ENCODE peak calls at places on chromosome 13, in nine cellular contexts. E, G, T, B, I, A, N, D and S are unnamed samples.

GRCh38 chr13:97194473-97194872 is 27.7 kb upstream of the MBNL2 start:
- DNase-seq in A (no peak), B (no peak), D (no peak), T (no peak), N (no peak), E (no peak), G (no peak), I (peak), S (peak)

GRCh38 chr13:68369739-68370138 is 1139.6 kb upstream of the PCDH9 start:
- DNase-seq in B (no peak), I (no peak), A (no peak), E (no peak), T (no peak), G (no peak), D (no peak), N (no peak), S (peak)

GRCh38 chr13:113781571-113781970 is 22.5 kb downstream of the TMEM255B start:
- DNase-seq in N (no peak), E (no peak), D (no peak), A (no peak), B (no peak), I (no peak), T (no peak), G (no peak), S (no peak)

GRCh38 chr13:28719656-28720055 is 886 bp upstream of the SLC46A3 start:
- DNase-seq in D (no peak), I (peak), N (no peak), A (no peak), G (no peak), T (no peak), E (no peak), B (no peak), S (no peak)

GRCh38 chr13:60347174-60347573 is 49.8 kb upstream of the TDRD3 start:
- DNase-seq in N (no peak), B (no peak), T (no peak), I (no peak), A (no peak), G (no peak), E (no peak), D (no peak), S (no peak)

GRCh38 chr13:112819111-112819510 is 129.3 kb downstream of the ATP11A start:
- DNase-seq in B (no peak), N (no peak), E (no peak), D (no peak), T (no peak), A (no peak), I (no peak), G (no peak), S (no peak)

GRCh38 chr13:93889430-93889829 is 590.1 kb downstream of the DCT start:
- DNase-seq in G (no peak), T (no peak), I (no peak), A (no peak), B (no peak), N (no peak), E (no peak), D (no peak), S (no peak)

GRCh38 chr13:101977475-101977874 is 424.4 kb downstream of the FGF14 start:
- DNase-seq in G (no peak), D (peak), E (no peak), T (no peak), N (no peak), A (peak), I (peak), B (no peak), S (no peak)

GRCh38 chr13:27182844-27183497 is 11.4 kb upstream of the USP12 start:
- DNase-seq in B (peak), N (no peak), E (no peak), A (peak), I (peak), G (no peak), T (peak), D (peak), S (peak)

GRCh38 chr13:113820813-113821651 is 42.8 kb downstream of the GAS6 start:
- DNase-seq in G (peak), A (peak), E (peak), D (peak), B (peak), I (peak), N (no peak), T (peak), S (peak)

GRCh38 chr13:112134150-112135075 is 67.5 kb downstream of the SOX1 start:
- DNase-seq in E (no peak), D (no peak), B (no peak), N (no peak), G (no peak), A (peak), T (no peak), I (no peak), S (no peak)

GRCh38 chr13:24821207-24821606 is 57.2 kb downstream of the RNF17 start:
- DNase-seq in A (no peak), D (no peak), I (no peak), T (no peak), N (no peak), E (no peak), G (no peak), B (no peak), S (no peak)

GRCh38 chr13:97478247-97478646 is 44.3 kb downstream of the RAP2A start:
- DNase-seq in N (no peak), T (no peak), G (no peak), I (no peak), E (no peak), A (no peak), D (no peak), B (no peak), S (no peak)

GRCh38 chr13:100491164-100491847 is 97.3 kb downstream of the GGACT start:
- DNase-seq in I (peak), N (no peak), G (peak), B (peak), A (peak), E (no peak), D (peak), T (no peak), S (no peak)

GRCh38 chr13:110127986-110128511 is 178.9 kb downstream of the COL4A1 start:
- DNase-seq in T (no peak), G (no peak), E (no peak), N (no peak), I (peak), B (no peak), A (no peak), D (no peak), S (no peak)

GRCh38 chr13:42617262-42617661 is 43.3 kb downstream of the TNFSF11 start:
- DNase-seq in B (no peak), T (no peak), I (no peak), D (no peak), N (no peak), G (no peak), E (no peak), A (no peak), S (no peak)

GRCh38 chr13:89695343-89696257 is 1651.9 kb upstream of the MIR17HG start:
- DNase-seq in E (peak), T (no peak), A (no peak), G (peak), B (peak), I (peak), N (no peak), D (no peak), S (peak)